ENCODE peak calls at places on chromosomes 2 and 18, in seven cellular contexts. B is mammary epithelial cell; O is CD4-positive, alpha-beta memory T cell; H is foreskin fibroblast; Y is H1; M is heart right ventricle; W is tibial nerve. T is an unnamed sample.

GRCh38 chr2:117983040-117983439 is 30.8 kb downstream of the CCDC93 start:
- DNase-seq in B (no peak), O (no peak), H (no peak), Y (no peak), M (no peak), W (no peak), T (no peak)

GRCh38 chr2:240333985-240334384 is 101.5 kb upstream of the GPC1 start:
- DNase-seq in B (no peak), O (no peak), H (no peak), Y (no peak), M (no peak), W (no peak), T (no peak)

GRCh38 chr2:39512941-39513340 is 75.9 kb upstream of the MAP4K3 start:
- DNase-seq in B (no peak), O (no peak), H (no peak), Y (no peak), M (no peak), W (no peak), T (no peak)

GRCh38 chr18:57898506-57899124 is 95.5 kb upstream of the ATP8B1 start:
- DNase-seq in B (peak), O (no peak), H (peak), Y (no peak), M (no peak), W (peak), T (no peak)

GRCh38 chr2:163734911-163735691 is 707 bp downstream of the FIGN start:
- DNase-seq in B (peak), O (no peak), H (peak), Y (no peak), M (no peak), W (no peak), T (no peak)

GRCh38 chr2:120251863-120252206 is 817 bp upstream of the RALB start:
- DNase-seq in B (no peak), O (no peak), H (peak), Y (no peak), M (no peak), W (no peak), T (no peak)

GRCh38 chr2:96241901-96242611 is 23.7 kb downstream of the TMEM127 start:
- DNase-seq in B (peak), O (peak), H (peak), Y (no peak), M (no peak), W (peak), T (no peak)

GRCh38 chr2:202660796-202661195 is 26.0 kb downstream of the FAM117B start:
- DNase-seq in B (no peak), O (no peak), H (no peak), Y (no peak), M (no peak), W (no peak), T (no peak)

GRCh38 chr2:160649698-160650097 is 156.1 kb upstream of the RBMS1 start:
- DNase-seq in B (no peak), O (no peak), H (no peak), Y (no peak), M (no peak), W (no peak), T (no peak)

GRCh38 chr18:2891526-2892431 is 45.0 kb downstream of the EMILIN2 start:
- DNase-seq in B (no peak), O (peak), H (no peak), Y (no peak), M (no peak), W (no peak), T (no peak)

GRCh38 chr2:10378189-10378588 is 69.9 kb downstream of the ODC1 start:
- DNase-seq in B (no peak), O (peak), H (no peak), Y (no peak), M (no peak), W (no peak), T (no peak)

GRCh38 chr18:3117493-3118192 is 102.1 kb downstream of the MYOM1 start:
- DNase-seq in B (peak), O (no peak), H (no peak), Y (no peak), M (no peak), W (no peak), T (no peak)

GRCh38 chr18:31506024-31506742 is 8.2 kb downstream of the DSG2 start:
- DNase-seq in B (no peak), O (no peak), H (no peak), Y (no peak), M (no peak), W (no peak), T (no peak)

GRCh38 chr18:13145636-13146190 is 72.8 kb upstream of the LDLRAD4 start:
- DNase-seq in B (no peak), O (no peak), H (no peak), Y (no peak), M (no peak), W (no peak), T (no peak)

GRCh38 chr2:11527001-11527400 is 6.8 kb upstream of the GREB1 start:
- DNase-seq in B (no peak), O (no peak), H (no peak), Y (no peak), M (no peak), W (no peak), T (no peak)

GRCh38 chr2:225086915-225087314 is 44.6 kb upstream of the DOCK10 start:
- DNase-seq in B (no peak), O (no peak), H (no peak), Y (no peak), M (no peak), W (no peak), T (no peak)

GRCh38 chr2:168912466-168913170 is 11.5 kb downstream of the G6PC2 start:
- DNase-seq in B (no peak), O (no peak), H (peak), Y (peak), M (peak), W (no peak), T (no peak)

GRCh38 chr2:156536534-156536933 is 100.4 kb downstream of the GPD2 start:
- DNase-seq in B (peak), O (no peak), H (no peak), Y (no peak), M (no peak), W (no peak), T (no peak)

GRCh38 chr2:159792036-159792435 is 6.0 kb downstream of the CD302 start:
- DNase-seq in B (no peak), O (no peak), H (no peak), Y (no peak), M (no peak), W (no peak), T (no peak)

GRCh38 chr18:13620818-13621445 is 105.4 kb downstream of the FAM210A start:
- DNase-seq in B (no peak), O (no peak), H (no peak), Y (no peak), M (no peak), W (no peak), T (no peak)

GRCh38 chr2:165833156-165833555 is 39.1 kb upstream of the GALNT3 start:
- DNase-seq in B (peak), O (no peak), H (peak), Y (no peak), M (no peak), W (no peak), T (no peak)

GRCh38 chr2:215794829-215795546 is 218.4 kb downstream of the MREG start:
- DNase-seq in B (no peak), O (no peak), H (no peak), Y (peak), M (no peak), W (no peak), T (no peak)

GRCh38 chr2:119023534-119023933 is 81.5 kb downstream of the MARCO start:
- DNase-seq in B (no peak), O (no peak), H (no peak), Y (peak), M (no peak), W (no peak), T (no peak)

GRCh38 chr2:37855283-37856041 is 69.6 kb upstream of the RMDN2 start:
- DNase-seq in B (no peak), O (no peak), H (no peak), Y (no peak), M (peak), W (no peak), T (no peak)

GRCh38 chr2:99648906-99649606 is 159.2 kb upstream of the REV1 start:
- DNase-seq in B (no peak), O (no peak), H (no peak), Y (no peak), M (no peak), W (no peak), T (no peak)

GRCh38 chr18:73690222-73690621 is 457.4 kb downstream of the FBXO15 start:
- DNase-seq in B (no peak), O (no peak), H (no peak), Y (no peak), M (no peak), W (no peak), T (no peak)

GRCh38 chr18:78813156-78813555 is 166.5 kb upstream of the SALL3 start:
- DNase-seq in B (no peak), O (no peak), H (no peak), Y (no peak), M (no peak), W (no peak), T (no peak)

GRCh38 chr2:109497911-109498870 is 115.6 kb downstream of the SEPTIN10 start:
- DNase-seq in B (no peak), O (no peak), H (peak), Y (no peak), M (peak), W (no peak), T (no peak)

GRCh38 chr2:16621348-16621747 is 44.3 kb downstream of the CYRIA start:
- DNase-seq in B (no peak), O (no peak), H (no peak), Y (no peak), M (no peak), W (no peak), T (no peak)

GRCh38 chr2:75560768-75561565 is at the start of gene EVA1A:
- DNase-seq in B (peak), O (no peak), H (peak), Y (no peak), M (peak), W (no peak), T (no peak)

DNA sequence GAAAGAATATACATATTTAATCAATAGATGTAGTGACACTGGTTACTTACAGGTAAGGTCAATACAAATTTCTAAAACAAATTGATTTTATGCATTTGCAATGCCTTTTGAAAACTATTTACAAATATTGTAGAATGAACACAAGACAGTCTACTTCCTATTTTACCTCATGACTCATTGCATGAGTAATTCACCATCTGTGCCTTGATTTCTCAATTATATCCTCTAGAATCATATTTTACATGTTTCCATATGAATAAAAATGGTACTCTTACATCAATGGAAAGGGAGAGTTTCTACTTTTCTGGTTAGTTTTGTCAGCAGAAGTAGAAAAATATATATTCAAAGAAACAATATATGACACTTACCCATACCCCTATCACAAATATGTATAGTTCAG is 203.8 kb upstream of the CDH7 start:
- DNase-seq in B (no peak), O (no peak), H (peak), Y (no peak), M (no peak), W (no peak), T (no peak)
- H3K4me3 ChIP-seq in B (no peak), O (no peak), H (no peak), Y (no peak), M (no peak), W (no peak), T (no peak)

GRCh38 chr2:200966770-200967169 is 3.3 kb upstream of the ORC2 start:
- DNase-seq in B (peak), O (no peak), H (peak), Y (no peak), M (no peak), W (no peak), T (no peak)
- H3K4me3 ChIP-seq in B (no peak), O (no peak), H (no peak), Y (no peak), M (no peak), W (no peak), T (no peak)

GRCh38 chr2:209663149-209663548 is 108.5 kb upstream of the UNC80 start:
- DNase-seq in B (no peak), O (no peak), H (peak), Y (no peak), M (no peak), W (no peak), T (no peak)
- H3K4me3 ChIP-seq in B (no peak), O (no peak), H (no peak), Y (no peak), M (no peak), W (no peak), T (no peak)

DNA sequence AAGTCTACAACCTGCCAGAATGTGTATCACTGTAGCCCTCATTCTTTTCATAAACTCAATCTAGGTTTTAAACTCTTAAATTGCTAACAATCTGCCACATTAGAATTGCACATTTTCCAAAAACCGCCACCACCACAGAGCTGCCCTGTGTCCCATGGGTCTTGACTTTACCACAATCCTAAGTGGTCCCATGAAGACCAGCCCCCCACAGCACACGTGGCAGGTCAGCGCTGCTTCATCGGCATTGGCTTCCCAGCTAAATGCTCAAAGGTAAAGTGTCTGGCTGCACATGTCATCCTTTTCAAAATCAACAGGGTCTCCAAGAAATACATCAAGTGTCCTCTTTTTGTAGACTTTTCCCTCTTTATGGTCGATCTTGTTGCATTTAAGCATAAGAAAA is 2.4 kb downstream of the TBC1D8 start:
- DNase-seq in B (no peak), O (no peak), H (no peak), Y (no peak), M (no peak), W (no peak), T (no peak)
- H3K4me3 ChIP-seq in B (no peak), O (no peak), H (no peak), Y (no peak), M (no peak), W (no peak), T (no peak)

GRCh38 chr18:23662309-23663263 is at the start of gene ANKRD29:
- DNase-seq in B (peak), O (peak), H (peak), Y (peak), M (peak), W (no peak), T (no peak)

GRCh38 chr18:23658296-23658695 is 4.4 kb downstream of the ANKRD29 start:
- DNase-seq in B (no peak), O (no peak), H (peak), Y (no peak), M (no peak), W (no peak), T (no peak)

GRCh38 chr18:23664674-23665073 is 2.0 kb upstream of the ANKRD29 start:
- DNase-seq in B (no peak), O (no peak), H (no peak), Y (no peak), M (no peak), W (no peak), T (no peak)

GRCh38 chr18:23667114-23667513 is 4.4 kb upstream of the ANKRD29 start:
- DNase-seq in B (no peak), O (no peak), H (no peak), Y (no peak), M (no peak), W (no peak), T (no peak)

GRCh38 chr18:23661735-23662308 is 889 bp downstream of the ANKRD29 start:
- DNase-seq in B (no peak), O (no peak), H (peak), Y (no peak), M (no peak), W (no peak), T (no peak)
- H3K4me3 ChIP-seq in B (peak), O (peak), H (peak), Y (peak), M (peak), W (peak), T (peak)

GRCh38 chr2:80302001-80302464 is 2.5 kb downstream of the LRRTM1 start:
- DNase-seq in B (no peak), O (no peak), H (peak), Y (peak), M (no peak), W (no peak), T (no peak)
- H3K4me3 ChIP-seq in B (no peak), O (no peak), H (no peak), Y (peak), M (peak), W (peak), T (no peak)

GRCh38 chr2:175403599-175404221 is 222.2 kb upstream of the ATP5MC3 start:
- DNase-seq in B (no peak), O (no peak), H (no peak), Y (no peak), M (no peak), W (no peak), T (no peak)

GRCh38 chr2:175399326-175399725 is 217.8 kb upstream of the ATP5MC3 start:
- DNase-seq in B (no peak), O (no peak), H (no peak), Y (no peak), M (no peak), W (no peak), T (no peak)

GRCh38 chr2:175400975-175401374 is 219.5 kb upstream of the ATP5MC3 start:
- DNase-seq in B (no peak), O (no peak), H (no peak), Y (no peak), M (no peak), W (no peak), T (no peak)

GRCh38 chr2:175402591-175402990 is 221.1 kb upstream of the ATP5MC3 start:
- DNase-seq in B (no peak), O (no peak), H (no peak), Y (no peak), M (no peak), W (no peak), T (no peak)

GRCh38 chr2:175401956-175402469 is 220.5 kb upstream of the ATP5MC3 start:
- DNase-seq in B (no peak), O (no peak), H (no peak), Y (no peak), M (no peak), W (no peak), T (no peak)
- H3K4me3 ChIP-seq in B (no peak), O (no peak), H (no peak), Y (no peak), M (no peak), W (no peak), T (no peak)

DNA sequence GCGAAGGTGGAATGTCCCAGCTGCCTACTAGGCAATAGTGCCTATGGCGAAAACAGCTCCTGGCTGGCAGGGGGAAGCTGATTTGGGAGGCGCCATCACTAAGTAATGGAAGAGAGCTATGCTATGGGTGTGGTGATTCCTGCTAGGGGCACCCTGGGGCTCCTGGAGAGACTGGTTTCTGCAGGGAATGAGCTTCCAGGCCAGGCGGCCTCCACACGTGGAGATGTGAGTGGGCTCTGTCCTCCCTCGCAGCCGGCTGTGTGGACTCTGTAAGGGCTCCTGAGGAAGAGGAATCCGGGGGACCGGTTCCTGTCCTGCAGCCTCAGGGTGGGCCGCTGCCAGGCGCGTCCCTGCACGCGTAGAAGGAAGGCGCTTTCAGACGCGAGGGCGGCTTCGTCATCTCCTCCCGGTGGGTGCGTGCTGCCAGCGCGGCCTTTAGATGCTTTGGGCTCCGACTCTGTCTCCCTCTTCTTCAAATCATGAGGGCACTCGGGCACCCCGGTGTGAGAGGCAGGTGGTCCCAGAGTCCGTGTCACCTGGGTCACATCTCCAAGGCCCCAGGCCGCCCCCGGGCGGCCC is 55.5 kb upstream of the ANKRD62 start:
- DNase-seq in B (no peak), O (no peak), H (peak), Y (peak), M (peak), W (no peak), T (no peak)
- H3K4me3 ChIP-seq in B (peak), O (no peak), H (no peak), Y (peak), M (peak), W (peak), T (peak)

DNA sequence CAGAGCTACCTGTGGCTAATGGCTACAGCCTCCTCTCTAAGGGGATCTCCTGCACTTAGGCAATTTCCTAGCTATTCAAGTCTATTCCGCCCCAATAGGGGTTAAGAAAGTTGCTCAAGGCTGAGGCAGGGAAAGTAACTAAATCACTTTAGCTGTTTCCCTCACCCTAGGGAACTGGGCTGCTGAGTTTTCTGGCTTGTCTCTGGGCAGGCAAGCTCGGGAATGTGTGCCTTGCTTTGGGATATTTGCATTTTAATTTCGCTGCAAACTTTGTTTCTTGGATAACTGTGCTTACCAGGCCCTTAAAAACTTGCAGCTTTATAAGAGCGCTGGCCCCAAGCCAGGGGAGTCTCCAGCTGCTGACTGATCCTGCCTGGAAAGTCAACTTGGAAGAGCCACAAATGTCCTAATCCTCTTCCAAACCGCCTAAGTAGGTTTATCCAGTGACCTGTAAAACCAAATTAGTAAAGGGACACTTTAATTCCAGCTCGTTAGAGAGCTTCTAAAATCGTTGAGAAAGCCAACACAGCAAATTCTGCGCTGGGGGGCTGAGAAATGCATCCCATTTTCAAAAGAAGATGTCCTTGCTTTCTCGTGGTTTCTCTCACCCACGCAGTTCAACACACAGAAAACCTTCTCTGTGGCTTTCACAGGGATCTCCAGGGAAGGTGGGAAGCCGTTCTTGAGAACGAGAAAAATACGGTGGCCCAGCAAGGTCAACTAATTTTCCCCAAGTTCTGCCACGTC is 59.5 kb upstream of the SP3 start:
- DNase-seq in B (no peak), O (no peak), H (peak), Y (no peak), M (peak), W (peak), T (no peak)
- H3K4me3 ChIP-seq in B (no peak), O (no peak), H (peak), Y (no peak), M (peak), W (no peak), T (no peak)